ENCODE peak calls at places on chromosomes 4 and X, in eight cellular contexts. J is GM23338; X is GM04503; N is progenitor cell of endocrine pancreas; U is activated CD4-positive, alpha-beta T cell treated with anti-CD3 and anti-CD28 coated beads, Interleukin-2, amount 50 U/mL, for 24 hours; V is brain microvascular endothelial cell; T is iPS DF 6.9; D is NCI-H774. W is an unnamed sample.

GRCh38 chr4:154622598-154622997 is 10.1 kb upstream of the FGG start:
- DNase-seq in X (no peak), D (peak), V (peak), J (peak), U (peak), N (peak), T (no peak), W (no peak)

GRCh38 chrX:85052636-85053343 is 49.1 kb downstream of the APOOL start:
- DNase-seq in U (no peak), J (no peak), T (no peak), D (no peak), X (peak), N (no peak), V (peak), W (no peak)

GRCh38 chrX:74506310-74507115 is 85.2 kb downstream of the SLC16A2 start:
- DNase-seq in X (no peak), T (no peak), V (no peak), N (no peak), D (no peak), U (no peak), J (no peak), W (no peak)

GRCh38 chr4:17142232-17142711 is 243.8 kb upstream of the LDB2 start:
- DNase-seq in T (no peak), U (no peak), V (peak), X (peak), J (no peak), D (no peak), N (no peak), W (no peak)

GRCh38 chrX:153450114-153450948 is 4.5 kb upstream of the TREX2 start:
- DNase-seq in V (no peak), D (no peak), T (no peak), X (no peak), U (no peak), J (no peak), N (no peak), W (no peak)

GRCh38 chr4:83115000-83115399 is 471 bp upstream of the PLAC8 start:
- DNase-seq in X (no peak), V (peak), N (no peak), D (no peak), J (peak), T (no peak), U (no peak), W (no peak)

GRCh38 chrX:66728818-66729271 is 90.0 kb upstream of the EDA2R start:
- DNase-seq in X (peak), T (peak), V (peak), D (no peak), N (peak), U (peak), J (peak), W (peak)

GRCh38 chr4:112156546-112156945 is 11.3 kb downstream of the FAM241A start:
- DNase-seq in N (no peak), U (no peak), T (no peak), J (no peak), D (no peak), V (no peak), X (no peak), W (no peak)

GRCh38 chrX:106716004-106716403 is 10.5 kb upstream of the RNF128 start:
- DNase-seq in V (no peak), N (no peak), X (no peak), U (no peak), T (no peak), J (no peak), D (no peak), W (no peak)

GRCh38 chr4:85580489-85580888 is 105.5 kb downstream of the ARHGAP24 start:
- DNase-seq in U (no peak), N (no peak), V (no peak), D (no peak), J (no peak), T (no peak), X (no peak), W (no peak)

GRCh38 chr4:110532901-110533589 is 57.1 kb downstream of the ENPEP start:
- DNase-seq in T (no peak), V (no peak), U (no peak), N (no peak), D (no peak), X (peak), J (no peak), W (no peak)

GRCh38 chr4:142656178-142656577 is 189.9 kb downstream of the INPP4B start:
- DNase-seq in J (peak), U (no peak), X (no peak), V (peak), T (no peak), N (no peak), D (no peak), W (no peak)

GRCh38 chr4:138632856-138633255 is 382.7 kb upstream of the NOCT start:
- DNase-seq in V (no peak), X (no peak), N (no peak), U (no peak), J (no peak), D (no peak), T (no peak), W (no peak)